ENCODE peak calls at places on chromosomes 4 and X, in four cellular contexts. One of them, this sample, is unnamed. For H3K4me1, the result is how much of the 10 kb centered on the place peaks cover.

GRCh38 chr4:105471566-105472176 is 2.2 kb downstream of the PPA2 start:
- DNase-seq in body of pancreas: peak
- DNase-seq in A549: peak
- DNase-seq in tibial nerve: peak
- DNase-seq in this sample: peak

GRCh38 chr4:48949518-48950207 is 36.4 kb upstream of the CWH43 start:
- DNase-seq in A549: no peak
- DNase-seq in tibial nerve: no peak
- DNase-seq in body of pancreas: no peak
- DNase-seq in this sample: no peak

GRCh38 chrX:7689791-7690412 is 153.1 kb upstream of the VCX start:
- DNase-seq in A549: no peak
- DNase-seq in tibial nerve: no peak
- DNase-seq in body of pancreas: no peak
- DNase-seq in this sample: no peak

GRCh38 chr4:7206856-7207567 is 14.7 kb downstream of the SORCS2 start:
- DNase-seq in tibial nerve: peak
- DNase-seq in body of pancreas: peak
- DNase-seq in A549: peak
- DNase-seq in this sample: peak

GRCh38 chrX:29466441-29466840 is 748.9 kb upstream of the MAGEB2 start:
- DNase-seq in A549: no peak
- DNase-seq in body of pancreas: no peak
- DNase-seq in tibial nerve: no peak
- DNase-seq in this sample: no peak

GRCh38 chr4:77827343-77827742 is 8.2 kb upstream of the CNOT6L start:
- DNase-seq in A549: no peak
- DNase-seq in body of pancreas: no peak
- DNase-seq in tibial nerve: no peak
- DNase-seq in this sample: no peak

GRCh38 chr4:15238720-15239119 is 189.1 kb upstream of the C1QTNF7 start:
- DNase-seq in body of pancreas: no peak
- DNase-seq in A549: peak
- DNase-seq in tibial nerve: no peak
- DNase-seq in this sample: no peak

GRCh38 chr4:124940387-124940786 is 227.9 kb upstream of the ANKRD50 start:
- DNase-seq in A549: peak
- DNase-seq in body of pancreas: no peak
- DNase-seq in tibial nerve: no peak
- DNase-seq in this sample: no peak

GRCh38 chrX:75582511-75582910 is 59.7 kb upstream of the ZDHHC15 start:
- DNase-seq in tibial nerve: no peak
- DNase-seq in body of pancreas: no peak
- DNase-seq in A549: no peak
- DNase-seq in this sample: no peak

GRCh38 chrX:22575161-22575845 is 302.6 kb downstream of the CBLL2 start:
- DNase-seq in tibial nerve: no peak
- DNase-seq in body of pancreas: no peak
- DNase-seq in A549: no peak
- DNase-seq in this sample: no peak

GRCh38 chr4:108453366-108453765 is 167.0 kb upstream of the RPL34 start:
- DNase-seq in body of pancreas: no peak
- DNase-seq in tibial nerve: no peak
- DNase-seq in A549: no peak
- DNase-seq in this sample: no peak

GRCh38 chr4:13990596-13991589 is 363.4 kb upstream of the BOD1L1 start:
- DNase-seq in tibial nerve: no peak
- DNase-seq in body of pancreas: peak
- DNase-seq in A549: peak
- DNase-seq in this sample: no peak

GRCh38 chrX:15838017-15838416 is 16.6 kb downstream of the AP1S2 start:
- DNase-seq in body of pancreas: no peak
- DNase-seq in tibial nerve: no peak
- DNase-seq in A549: peak
- DNase-seq in this sample: no peak

GRCh38 chrX:85004255-85004654 is 578 bp downstream of the APOOL start:
- DNase-seq in A549: peak
- DNase-seq in body of pancreas: no peak
- DNase-seq in tibial nerve: no peak
- DNase-seq in this sample: no peak

DNA sequence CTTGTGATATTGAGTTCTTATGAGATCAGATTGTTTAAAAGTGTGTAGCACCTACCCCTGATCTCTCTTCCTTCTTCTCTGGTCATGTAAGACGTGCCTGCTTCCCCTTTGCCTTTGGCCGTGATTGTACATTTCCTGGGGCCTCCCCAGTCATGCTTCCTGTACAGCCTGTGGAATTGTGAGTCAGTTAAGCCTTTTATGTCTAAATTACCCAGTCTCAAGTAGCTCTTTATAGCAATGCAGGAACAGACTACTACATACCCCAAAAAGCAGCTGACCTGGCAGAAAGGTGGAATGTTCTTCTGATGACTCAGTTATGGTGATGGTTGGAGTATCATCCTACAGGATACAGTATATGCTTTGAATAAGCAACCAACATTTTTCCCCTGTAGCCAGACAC is 11.4 kb upstream of the MCUB start:
- DNase-seq in tibial nerve: no peak
- DNase-seq in A549: no peak
- DNase-seq in body of pancreas: no peak
- DNase-seq in this sample: no peak
- TF ChIP-seq POLR2A in tibial nerve: no peak
- TF ChIP-seq POLR2A in A549: no peak
- TF ChIP-seq POLR2A in body of pancreas: no peak
- TF ChIP-seq POLR2A in this sample: no peak

GRCh38 chr4:76623217-76624060 is 188.4 kb downstream of the SHROOM3 start:
- DNase-seq in body of pancreas: no peak
- DNase-seq in tibial nerve: no peak
- DNase-seq in A549: no peak
- DNase-seq in this sample: no peak

GRCh38 chr4:76624271-76624681 is 189.2 kb downstream of the SHROOM3 start:
- DNase-seq in body of pancreas: peak
- DNase-seq in tibial nerve: peak
- DNase-seq in A549: peak
- DNase-seq in this sample: no peak

GRCh38 chr4:76622126-76622525 is 187.1 kb downstream of the SHROOM3 start:
- DNase-seq in A549: no peak
- DNase-seq in tibial nerve: no peak
- DNase-seq in body of pancreas: peak
- DNase-seq in this sample: no peak

GRCh38 chr4:76620723-76621463 is 185.9 kb downstream of the SHROOM3 start:
- DNase-seq in tibial nerve: no peak
- DNase-seq in body of pancreas: peak
- DNase-seq in A549: no peak
- DNase-seq in this sample: no peak

GRCh38 chr4:76622717-76623116 is 187.7 kb downstream of the SHROOM3 start:
- DNase-seq in A549: no peak
- DNase-seq in body of pancreas: no peak
- DNase-seq in tibial nerve: no peak
- DNase-seq in this sample: no peak
- H3K4me1 ChIP-seq in A549: under half
- H3K4me1 ChIP-seq in body of pancreas: half or more
- H3K4me1 ChIP-seq in tibial nerve: under half
- H3K4me1 ChIP-seq in this sample: under half

GRCh38 chrX:129771266-129771995 is 8.3 kb upstream of the SASH3 start:
- DNase-seq in tibial nerve: no peak
- DNase-seq in body of pancreas: no peak
- DNase-seq in A549: no peak
- DNase-seq in this sample: no peak

GRCh38 chrX:129768586-129769466 is 10.9 kb upstream of the SASH3 start:
- DNase-seq in A549: no peak
- DNase-seq in tibial nerve: no peak
- DNase-seq in body of pancreas: no peak
- DNase-seq in this sample: no peak

GRCh38 chrX:129769467-129770154 is 10.1 kb upstream of the SASH3 start:
- DNase-seq in tibial nerve: no peak
- DNase-seq in A549: no peak
- DNase-seq in body of pancreas: no peak
- DNase-seq in this sample: no peak

GRCh38 chrX:129773649-129774458 is 5.9 kb upstream of the SASH3 start:
- DNase-seq in body of pancreas: no peak
- DNase-seq in tibial nerve: no peak
- DNase-seq in A549: no peak
- DNase-seq in this sample: no peak

DNA sequence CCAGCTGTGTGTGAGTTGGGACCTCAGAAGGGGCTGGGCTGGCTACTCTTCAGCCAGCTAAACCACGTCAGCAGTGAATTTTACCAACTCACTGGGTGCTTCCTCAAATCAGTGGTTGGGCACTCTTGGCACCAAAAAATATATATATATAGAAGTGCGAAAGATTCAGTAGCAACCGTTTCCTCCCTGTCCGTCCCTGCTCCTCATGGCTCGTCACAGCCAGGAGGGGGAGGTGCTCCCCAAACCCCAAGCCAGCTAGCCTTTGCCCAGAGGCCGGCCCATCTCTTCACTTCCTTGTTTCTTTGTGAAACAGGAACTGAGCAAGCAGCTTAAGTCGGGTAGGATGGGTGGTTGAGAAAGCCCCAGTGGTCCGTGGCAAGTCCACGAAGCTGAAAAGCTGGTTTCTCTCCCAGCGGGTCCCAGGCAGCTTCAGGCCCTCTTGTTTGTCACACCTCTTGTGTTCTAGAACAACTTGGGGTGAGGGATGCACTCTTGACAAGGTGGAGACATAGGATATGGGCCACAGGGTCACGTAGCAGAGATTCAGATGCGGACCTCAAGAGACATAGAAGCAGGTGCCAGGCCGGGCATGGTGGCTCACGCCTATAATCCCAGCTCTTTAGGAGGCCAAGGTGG is 6.8 kb upstream of the SASH3 start:
- DNase-seq in body of pancreas: no peak
- DNase-seq in A549: no peak
- DNase-seq in tibial nerve: no peak
- DNase-seq in this sample: peak
- TF ChIP-seq POLR2A in body of pancreas: no peak
- TF ChIP-seq POLR2A in A549: no peak
- TF ChIP-seq POLR2A in tibial nerve: no peak
- TF ChIP-seq POLR2A in this sample: no peak

GRCh38 chrX:10045327-10046000 is 78.3 kb downstream of the CLDN34 start:
- DNase-seq in tibial nerve: no peak
- DNase-seq in A549: no peak
- DNase-seq in body of pancreas: peak
- DNase-seq in this sample: peak
- H3K4me1 ChIP-seq in tibial nerve: under half
- H3K4me1 ChIP-seq in A549: under half
- H3K4me1 ChIP-seq in body of pancreas: under half
- H3K4me1 ChIP-seq in this sample: under half

GRCh38 chr4:54542119-54542438 is 115.7 kb upstream of the KIT start:
- DNase-seq in A549: no peak
- DNase-seq in body of pancreas: no peak
- DNase-seq in tibial nerve: no peak
- DNase-seq in this sample: no peak
- TF ChIP-seq POLR2A in A549: no peak
- TF ChIP-seq POLR2A in body of pancreas: no peak
- TF ChIP-seq POLR2A in tibial nerve: no peak
- TF ChIP-seq POLR2A in this sample: no peak

GRCh38 chr4:41142946-41143720 is 71.2 kb downstream of the APBB2 start:
- DNase-seq in A549: no peak
- DNase-seq in tibial nerve: peak
- DNase-seq in body of pancreas: peak
- DNase-seq in this sample: peak

GRCh38 chr4:41141910-41142309 is 72.4 kb downstream of the APBB2 start:
- DNase-seq in tibial nerve: no peak
- DNase-seq in A549: peak
- DNase-seq in body of pancreas: no peak
- DNase-seq in this sample: no peak

GRCh38 chr4:41142356-41142755 is 72.0 kb downstream of the APBB2 start:
- DNase-seq in tibial nerve: no peak
- DNase-seq in A549: no peak
- DNase-seq in body of pancreas: no peak
- DNase-seq in this sample: no peak

GRCh38 chr4:41137879-41138278 is 76.5 kb downstream of the APBB2 start:
- DNase-seq in A549: no peak
- DNase-seq in body of pancreas: no peak
- DNase-seq in tibial nerve: no peak
- DNase-seq in this sample: no peak

GRCh38 chr4:41140410-41140809 is 73.9 kb downstream of the APBB2 start:
- DNase-seq in A549: no peak
- DNase-seq in body of pancreas: no peak
- DNase-seq in tibial nerve: no peak
- DNase-seq in this sample: no peak
- H3K4me1 ChIP-seq in A549: under half
- H3K4me1 ChIP-seq in body of pancreas: half or more
- H3K4me1 ChIP-seq in tibial nerve: under half
- H3K4me1 ChIP-seq in this sample: under half

GRCh38 chrX:1528186-1528883 is 8.7 kb downstream of the P2RY8 start:
- DNase-seq in body of pancreas: no peak
- DNase-seq in A549: no peak
- DNase-seq in tibial nerve: no peak
- DNase-seq in this sample: no peak
- TF ChIP-seq POLR2A in body of pancreas: no peak
- TF ChIP-seq POLR2A in A549: no peak
- TF ChIP-seq POLR2A in tibial nerve: no peak
- TF ChIP-seq POLR2A in this sample: no peak

GRCh38 chr4:140738111-140738510 is 18.1 kb downstream of the TBC1D9 start:
- DNase-seq in A549: no peak
- DNase-seq in tibial nerve: no peak
- DNase-seq in body of pancreas: no peak
- DNase-seq in this sample: no peak
- H3K4me1 ChIP-seq in A549: under half
- H3K4me1 ChIP-seq in tibial nerve: under half
- H3K4me1 ChIP-seq in body of pancreas: under half
- H3K4me1 ChIP-seq in this sample: under half

GRCh38 chrX:49163555-49164419 is 1.2 kb downstream of the MAGIX start:
- DNase-seq in A549: peak
- DNase-seq in tibial nerve: peak
- DNase-seq in body of pancreas: peak
- DNase-seq in this sample: peak
- TF ChIP-seq POLR2A in A549: peak
- TF ChIP-seq POLR2A in tibial nerve: peak
- TF ChIP-seq POLR2A in body of pancreas: peak
- TF ChIP-seq POLR2A in this sample: peak

GRCh38 chrX:47278684-47279083 is 45.9 kb downstream of the USP11 start:
- DNase-seq in body of pancreas: no peak
- DNase-seq in tibial nerve: no peak
- DNase-seq in A549: peak
- DNase-seq in this sample: no peak
- H3K4me1 ChIP-seq in body of pancreas: under half
- H3K4me1 ChIP-seq in tibial nerve: under half
- H3K4me1 ChIP-seq in A549: under half
- H3K4me1 ChIP-seq in this sample: under half